ENCODE peak calls at places on chromosomes 7 and 10, in ten cellular contexts. P is ovary, Z is A549, M is GM12878, S is transverse colon, Y is esophagus muscularis mucosa, D is tibial nerve, U is suprapubic skin, H is stomach, E is SK-N-SH. J is an unnamed sample.

GRCh38 chr7:109844362-109844761 is 1246.6 kb upstream of the LRRN3 start:
- DNase-seq in Z (peak), E (peak), P (no peak), H (no peak), Y (no peak), U (no peak), M (no peak), S (no peak), D (no peak), J (no peak)

GRCh38 chr7:559396-559705 is 39.7 kb upstream of the PDGFA start:
- DNase-seq in Z (no peak), M (no peak), E (no peak), U (no peak), D (no peak), Y (no peak), S (no peak), H (no peak), P (no peak), J (no peak)

GRCh38 chr7:117313582-117313981 is 9.3 kb downstream of the WNT2 start:
- DNase-seq in D (no peak), S (no peak), Y (no peak), M (no peak), H (no peak), U (no peak), Z (no peak), P (no peak), E (no peak), J (no peak)

GRCh38 chr10:3067045-3067858 is at the start of gene PFKP:
- DNase-seq in S (peak), Z (no peak), U (peak), D (no peak), E (peak), M (no peak), H (no peak), Y (no peak), P (peak), J (peak)

GRCh38 chr7:84865560-84865959 is 321.3 kb downstream of the SEMA3D start:
- DNase-seq in M (no peak), H (no peak), S (no peak), U (no peak), E (no peak), Z (no peak), P (no peak), Y (no peak), D (no peak), J (no peak)

GRCh38 chr7:146146866-146147265 is 30.3 kb downstream of the CNTNAP2 start:
- DNase-seq in H (no peak), Z (no peak), Y (no peak), D (no peak), E (no peak), U (no peak), P (no peak), M (no peak), S (no peak), J (no peak)

GRCh38 chr10:51397695-51398094 is 301.7 kb downstream of the CSTF2T start:
- DNase-seq in Z (no peak), Y (no peak), S (peak), E (no peak), M (no peak), U (no peak), D (peak), P (peak), H (peak), J (peak)

GRCh38 chr10:33333260-33334169 is 952 bp downstream of the NRP1 start:
- DNase-seq in Y (no peak), Z (peak), E (no peak), M (no peak), D (no peak), H (no peak), P (no peak), U (no peak), S (peak), J (no peak)

GRCh38 chr10:59887006-59887405 is 19.4 kb downstream of the CCDC6 start:
- DNase-seq in E (no peak), Z (no peak), P (no peak), S (no peak), U (no peak), Y (no peak), D (no peak), M (no peak), H (no peak), J (no peak)

GRCh38 chr10:61961278-61961677 is 59.8 kb downstream of the ARID5B start:
- DNase-seq in H (no peak), Z (no peak), P (no peak), S (no peak), Y (no peak), D (no peak), U (no peak), M (peak), E (no peak), J (no peak)

GRCh38 chr7:74380720-74381119 is 73.0 kb upstream of the GTF2IRD1 start:
- DNase-seq in E (no peak), M (no peak), P (no peak), S (no peak), Z (no peak), H (peak), U (no peak), Y (no peak), D (no peak), J (no peak)

GRCh38 chr10:76509501-76509900 is 1078.1 kb downstream of the LRMDA start:
- DNase-seq in Z (no peak), Y (no peak), S (no peak), P (no peak), D (no peak), U (no peak), E (no peak), H (no peak), M (no peak), J (no peak)

GRCh38 chr10:88756660-88757059 is 3.2 kb upstream of the LIPN start:
- DNase-seq in H (no peak), Y (no peak), P (no peak), Z (no peak), M (no peak), D (no peak), U (no peak), S (no peak), E (no peak), J (no peak)

GRCh38 chr7:120554960-120555571 is 282.1 kb downstream of the KCND2 start:
- DNase-seq in H (no peak), D (peak), M (peak), Y (no peak), P (peak), Z (peak), E (peak), U (no peak), S (no peak), J (no peak)

GRCh38 chr10:88073676-88074075 is 210.3 kb downstream of the PTEN start:
- DNase-seq in S (no peak), Z (no peak), H (no peak), Y (no peak), U (no peak), P (no peak), D (no peak), E (no peak), M (no peak), J (no peak)

GRCh38 chr7:99728615-99729014 is 6.4 kb downstream of the CYP3A7 start:
- DNase-seq in Z (no peak), S (no peak), U (no peak), Y (no peak), P (no peak), M (no peak), E (no peak), D (no peak), H (no peak), J (no peak)

GRCh38 chr7:85628187-85628586 is 441.3 kb upstream of the SEMA3D start:
- DNase-seq in H (no peak), D (no peak), M (no peak), U (no peak), Z (no peak), E (peak), P (no peak), Y (no peak), S (no peak), J (no peak)

GRCh38 chr10:44069573-44069972 is 315.3 kb downstream of the CXCL12 start:
- DNase-seq in U (no peak), S (no peak), Y (peak), E (no peak), M (no peak), Z (no peak), H (no peak), P (no peak), D (no peak), J (no peak)

GRCh38 chr10:103767756-103768155 is 87.6 kb downstream of the SH3PXD2A start:
- DNase-seq in Z (no peak), E (no peak), U (no peak), S (no peak), M (no peak), H (no peak), Y (no peak), P (no peak), D (no peak), J (no peak)

GRCh38 chr10:103769176-103769575 is 86.2 kb downstream of the SH3PXD2A start:
- DNase-seq in U (no peak), P (no peak), Y (no peak), D (no peak), M (no peak), E (no peak), H (no peak), S (no peak), Z (no peak), J (no peak)

GRCh38 chr10:103768345-103768744 is 87.0 kb downstream of the SH3PXD2A start:
- DNase-seq in D (no peak), P (no peak), U (no peak), H (no peak), Y (no peak), S (no peak), M (no peak), Z (no peak), E (no peak), J (no peak)

GRCh38 chr10:103772096-103772845 is 83.1 kb downstream of the SH3PXD2A start:
- DNase-seq in E (peak), S (peak), D (peak), M (no peak), P (peak), U (peak), Y (peak), Z (peak), H (peak), J (peak)

GRCh38 chr10:103770139-103770538 is 85.2 kb downstream of the SH3PXD2A start:
- DNase-seq in Y (no peak), H (no peak), M (no peak), P (no peak), E (no peak), Z (no peak), D (no peak), U (no peak), S (no peak), J (no peak)
- TF ChIP-seq EP300 in Y (no peak), H (no peak), M (no peak), P (no peak), E (no peak), Z (no peak), D (no peak), U (no peak), S (no peak), J (no peak)

GRCh38 chr7:25722856-25723255 is 429.1 kb upstream of the NFE2L3 start:
- DNase-seq in E (no peak), Z (no peak), D (no peak), H (no peak), S (no peak), P (no peak), M (no peak), Y (no peak), U (no peak), J (no peak)
- TF ChIP-seq EP300 in E (no peak), Z (no peak), D (no peak), H (no peak), S (no peak), P (no peak), M (no peak), Y (no peak), U (no peak), J (no peak)

DNA sequence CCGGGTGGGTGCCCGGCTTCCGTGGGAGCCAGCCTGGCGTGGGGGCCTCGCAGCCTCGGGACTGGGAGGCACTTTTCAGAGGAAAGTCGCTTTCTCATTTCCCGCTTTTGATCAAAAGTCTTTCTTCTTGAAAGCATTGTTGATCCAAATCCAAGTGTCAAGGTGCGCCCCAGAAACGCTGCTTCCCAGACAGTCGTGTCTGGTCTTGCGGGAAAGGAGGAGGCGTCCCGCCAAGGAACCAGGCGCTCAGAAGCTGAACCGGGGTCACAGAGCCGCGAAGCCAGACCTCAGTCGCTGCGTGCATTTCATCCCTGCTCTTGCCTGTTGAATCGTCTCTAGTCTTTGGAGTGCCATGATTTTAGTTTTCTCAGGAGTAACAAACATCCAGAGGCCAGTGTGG is 1.1 kb upstream of the BNIP3 start:
- DNase-seq in Y (no peak), E (no peak), D (no peak), P (peak), H (no peak), Z (no peak), S (no peak), U (peak), M (no peak), J (no peak)
- TF ChIP-seq EP300 in Y (no peak), E (no peak), D (no peak), P (no peak), H (no peak), Z (no peak), S (no peak), U (no peak), M (no peak), J (no peak)

DNA sequence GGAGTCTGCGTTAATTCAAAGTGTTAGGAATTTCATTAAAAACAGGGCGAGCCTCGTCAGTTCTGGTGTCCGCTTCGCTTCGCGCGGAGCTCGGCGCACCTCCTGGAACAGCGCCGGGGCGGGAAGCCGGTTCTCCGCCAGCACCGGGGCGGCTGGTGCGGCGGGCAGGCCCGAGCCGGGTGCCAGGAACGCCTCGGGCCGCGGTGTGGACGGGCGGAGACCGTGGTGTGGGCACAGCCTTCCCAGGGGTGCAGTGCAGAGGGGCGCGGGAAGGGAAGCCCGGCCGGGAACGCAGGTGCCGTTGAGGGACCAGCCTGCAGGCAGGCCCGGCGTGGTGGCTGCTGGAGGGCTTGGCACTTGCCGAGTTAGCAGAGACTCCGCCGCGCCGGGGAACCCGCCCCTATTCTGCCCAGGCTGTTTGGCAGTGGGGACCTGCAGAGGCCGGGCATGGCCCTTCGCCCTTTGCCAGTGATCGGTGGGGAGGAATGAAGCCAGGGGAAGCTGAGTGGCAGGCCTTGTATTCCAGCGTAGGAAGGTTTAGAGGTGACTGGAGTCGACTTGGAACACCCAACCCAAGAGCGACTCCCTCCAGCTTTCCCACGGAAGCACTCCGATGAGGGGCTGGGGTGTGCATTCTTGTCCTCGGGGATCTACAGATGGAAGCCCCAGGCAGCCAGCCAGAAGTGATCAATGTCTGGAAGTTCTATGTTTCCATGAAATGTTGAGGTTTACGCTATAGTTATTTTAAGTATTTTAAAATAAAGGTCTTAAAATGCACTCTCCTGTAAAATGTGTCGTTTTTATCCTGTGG is 929 bp upstream of the RHEB start:
- DNase-seq in Y (no peak), M (no peak), P (peak), H (peak), Z (no peak), S (peak), E (peak), U (peak), D (peak), J (peak)
- TF ChIP-seq EP300 in Y (no peak), M (no peak), P (no peak), H (no peak), Z (no peak), S (no peak), E (no peak), U (no peak), D (peak), J (no peak)

GRCh38 chr7:113109718-113110117 is 8.6 kb downstream of the SMIM30 start:
- DNase-seq in Y (no peak), D (no peak), E (no peak), U (no peak), H (no peak), S (no peak), M (no peak), Z (no peak), P (no peak), J (no peak)

GRCh38 chr7:113118074-113118959 is at the start of gene SMIM30:
- DNase-seq in Z (peak), H (peak), Y (peak), S (peak), E (peak), P (peak), D (peak), M (peak), U (peak), J (peak)

GRCh38 chr7:113119429-113119828 is 1.1 kb upstream of the SMIM30 start:
- DNase-seq in M (no peak), H (no peak), D (no peak), P (no peak), U (no peak), S (no peak), Y (no peak), Z (no peak), E (no peak), J (no peak)

DNA sequence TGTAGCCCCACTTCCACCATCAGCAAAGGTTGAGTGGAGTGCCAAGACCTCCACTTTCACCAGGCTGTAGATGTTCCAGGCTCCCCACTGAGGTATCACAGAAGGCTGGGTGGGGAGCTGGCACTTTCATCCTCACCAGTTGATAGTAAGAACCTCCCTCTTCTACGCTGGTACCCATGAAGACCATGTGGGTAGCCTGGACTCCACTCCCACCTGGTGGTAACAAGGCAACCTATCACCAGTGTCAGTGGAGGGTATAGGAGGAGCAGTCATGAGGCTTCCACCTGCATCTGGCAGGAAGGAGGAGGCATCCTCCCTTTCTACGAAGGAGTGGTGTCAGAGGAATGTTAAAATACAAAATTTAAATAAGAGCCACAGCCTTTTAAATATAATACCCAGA is 4.4 kb downstream of the SMIM30 start:
- DNase-seq in P (no peak), D (no peak), S (no peak), U (no peak), Y (no peak), E (peak), Z (no peak), H (no peak), M (no peak), J (no peak)
- TF ChIP-seq EP300 in P (no peak), D (no peak), S (no peak), U (no peak), Y (no peak), E (no peak), Z (no peak), H (no peak), M (no peak), J (no peak)

DNA sequence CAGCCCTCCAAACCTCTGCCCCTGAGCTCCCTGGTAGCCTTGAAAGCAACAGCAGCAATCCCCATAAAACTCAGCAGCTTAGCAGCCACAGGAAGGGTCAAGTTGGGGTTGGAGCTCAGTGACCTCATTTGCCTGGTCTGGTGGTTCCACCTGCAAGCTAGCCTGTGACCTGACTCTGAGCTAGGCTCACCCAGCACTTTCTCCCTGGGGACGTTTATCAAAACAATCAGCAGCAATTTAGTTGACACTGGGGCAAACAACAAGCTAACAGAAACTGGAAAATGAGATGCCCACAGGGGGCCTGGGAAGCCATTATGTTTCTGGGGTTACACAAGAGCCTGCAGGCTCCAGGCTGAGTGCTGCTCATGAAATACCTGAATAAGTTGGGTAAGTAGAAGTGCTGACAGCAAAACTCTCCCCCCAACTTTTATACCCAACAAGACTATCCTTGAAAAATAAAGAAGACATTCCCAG is 22.4 kb upstream of the CRYGN start:
- DNase-seq in M (no peak), E (no peak), Y (no peak), U (no peak), H (no peak), P (no peak), S (no peak), D (no peak), Z (no peak), J (no peak)
- TF ChIP-seq EP300 in M (no peak), E (no peak), Y (no peak), U (no peak), H (no peak), P (no peak), S (no peak), D (no peak), Z (no peak), J (no peak)

GRCh38 chr7:33725641-33726040 is 179.7 kb upstream of the BMPER start:
- DNase-seq in S (no peak), D (no peak), U (no peak), M (no peak), P (no peak), E (peak), Y (no peak), Z (no peak), H (no peak), J (no peak)

GRCh38 chr7:33725111-33725510 is 180.2 kb upstream of the BMPER start:
- DNase-seq in H (no peak), Y (no peak), S (no peak), E (peak), D (no peak), P (no peak), M (no peak), U (no peak), Z (no peak), J (no peak)

GRCh38 chr7:33726582-33726981 is 178.8 kb upstream of the BMPER start:
- DNase-seq in E (no peak), Z (no peak), M (no peak), P (no peak), D (no peak), U (no peak), Y (no peak), H (no peak), S (no peak), J (no peak)

GRCh38 chr7:33728779-33729646 is 176.3 kb upstream of the BMPER start:
- DNase-seq in Z (no peak), P (no peak), H (no peak), U (no peak), S (no peak), D (no peak), M (no peak), Y (no peak), E (no peak), J (no peak)

DNA sequence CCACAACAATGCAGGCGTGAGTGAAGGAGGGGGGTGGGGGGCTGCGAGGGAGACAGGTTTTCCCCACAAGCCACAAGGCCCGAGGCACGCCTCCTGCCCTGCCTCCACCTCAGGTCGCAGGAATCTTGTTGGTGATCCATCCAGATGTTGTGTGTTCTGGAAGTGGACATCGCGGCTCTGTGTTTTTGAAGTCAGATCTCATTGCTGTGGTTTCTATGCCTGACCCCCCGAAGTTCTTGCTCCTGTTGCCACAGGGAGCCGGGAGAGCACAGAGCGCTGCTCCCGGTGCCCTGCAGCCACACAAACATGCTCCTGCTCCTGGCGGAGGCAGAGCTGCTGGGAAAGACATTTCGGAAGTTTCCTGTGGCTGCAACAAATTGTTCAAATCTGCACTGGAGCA is 177.9 kb upstream of the BMPER start:
- DNase-seq in Y (no peak), E (no peak), Z (no peak), S (no peak), P (no peak), M (no peak), H (no peak), D (no peak), U (no peak), J (no peak)
- TF ChIP-seq EP300 in Y (no peak), E (no peak), Z (no peak), S (no peak), P (no peak), M (no peak), H (no peak), D (no peak), U (no peak), J (no peak)